ENCODE peak calls at places on chromosomes 13 and 19, in four cellular contexts. D, X, H and E are unnamed samples.
A peak's percentile ranks its signal among the peaks of the same experiment; 100 is the strongest.

GRCh38 chr19:15337202-15337601 is 4.9 kb upstream of the BRD4 start:
- DNase-seq in D (no peak), X (no peak), H (peak; percentile 64), E (no peak)

GRCh38 chr13:113851480-113851803 is 12.4 kb downstream of the GAS6 start:
- DNase-seq in D (no peak), X (no peak), H (no peak), E (no peak)

GRCh38 chr19:29277107-29277506 is 64.2 kb upstream of the UQCRFS1 start:
- DNase-seq in D (no peak), X (no peak), H (no peak), E (no peak)

GRCh38 chr19:51729781-51730180 is 6.0 kb upstream of the HAS1 start:
- DNase-seq in D (no peak), X (no peak), H (no peak), E (no peak)

GRCh38 chr13:35512271-35512920 is 35.9 kb upstream of the MAB21L1 start:
- DNase-seq in D (no peak), X (no peak), H (peak; percentile 47), E (no peak)

GRCh38 chr19:6238643-6239281 is 41.0 kb downstream of the MLLT1 start:
- DNase-seq in D (no peak), X (peak; percentile 36), H (no peak), E (no peak)

GRCh38 chr13:97911311-97912138 is 42.0 kb upstream of the IPO5 start:
- DNase-seq in D (no peak), X (no peak), H (no peak), E (no peak)

GRCh38 chr13:114309806-114310410 is 4.4 kb upstream of the CHAMP1 start:
- DNase-seq in D (no peak), X (no peak), H (no peak), E (no peak)

GRCh38 chr19:42267644-42268141 is 1.4 kb upstream of the CIC start:
- DNase-seq in D (no peak), X (no peak), H (peak; percentile 39), E (no peak)

GRCh38 chr13:26867451-26868067 is 107.0 kb upstream of the GPR12 start:
- DNase-seq in D (no peak), X (no peak), H (peak; percentile 28), E (no peak)